ENCODE peak calls at places on chromosomes 12 and 14, in four cellular contexts. T is stimulated activated CD8-positive, alpha-beta memory T cell treated with anti-CD3 and anti-CD28 coated beads, Interleukin-15, amount 100 ng/mL, for 48 hours; G is T-helper 1 cell; B is OCI-M1. L is an unnamed sample.

GRCh38 chr12:100154472-100155247 is 12.0 kb upstream of the BLTP3B start:
- DNase-seq in G (peak), B (peak), T (peak), L (peak)

GRCh38 chr12:117051380-117051779 is 47.8 kb downstream of the TESC start:
- DNase-seq in T (no peak), G (no peak), B (no peak), L (no peak)

GRCh38 chr12:93438266-93439050 is 3.3 kb downstream of the UBE2N start:
- DNase-seq in G (no peak), B (no peak), T (no peak), L (no peak)

GRCh38 chr14:34425095-34425851 is 36.8 kb downstream of the SPTSSA start:
- DNase-seq in G (no peak), T (no peak), B (peak), L (no peak)

GRCh38 chr12:116996058-116996457 is 85.3 kb downstream of the FBXW8 start:
- DNase-seq in T (no peak), G (no peak), B (no peak), L (no peak)

GRCh38 chr12:4991801-4992200 is 51.9 kb upstream of the KCNA5 start:
- DNase-seq in B (no peak), T (no peak), G (no peak), L (no peak)

GRCh38 chr12:123643911-123644310 is 10.3 kb downstream of the GTF2H3 start:
- DNase-seq in T (no peak), G (no peak), B (no peak), L (no peak)

GRCh38 chr12:104801005-104801404 is 157.1 kb downstream of the SLC41A2 start:
- DNase-seq in B (no peak), T (no peak), G (no peak), L (no peak)

GRCh38 chr12:122062832-122063690 is 15.5 kb upstream of the MLXIP start:
- DNase-seq in B (peak), G (no peak), T (no peak), L (no peak)

GRCh38 chr14:58815781-58816297 is 178.1 kb downstream of the DACT1 start:
- DNase-seq in T (no peak), B (no peak), G (no peak), L (no peak)

GRCh38 chr14:24975393-24975792 is 74.6 kb downstream of the STXBP6 start:
- DNase-seq in B (no peak), T (no peak), G (no peak), L (no peak)

GRCh38 chr12:109264095-109264942 is 44.8 kb downstream of the FOXN4 start:
- DNase-seq in T (peak), G (no peak), B (peak), L (peak)

GRCh38 chr14:102915292-102916110 is 7.0 kb upstream of the AMN start:
- DNase-seq in T (no peak), G (no peak), B (no peak), L (no peak)

GRCh38 chr12:111314949-111315539 is 53.9 kb downstream of the PHETA1 start:
- DNase-seq in G (no peak), B (no peak), T (no peak), L (no peak)

GRCh38 chr14:105197274-105197673 is 16.2 kb upstream of the NUDT14 start:
- DNase-seq in B (peak), G (no peak), T (no peak), L (no peak)

GRCh38 chr12:53492188-53492587 is 7.1 kb downstream of the MAP3K12 start:
- DNase-seq in B (no peak), T (no peak), G (no peak), L (peak)

GRCh38 chr12:50057000-50057841 is at the start of gene ASIC1:
- DNase-seq in B (peak), G (peak), T (peak), L (peak)

L was measured in WTC11.